ENCODE peak calls at places on chromosomes 4 and X, in five cellular contexts. O is GM13977, J is fibroblast of pulmonary artery, W is lower lobe of right lung, B is astrocyte. K is an unnamed sample.

GRCh38 chr4:81164623-81165416 is 50.2 kb downstream of the PRKG2 start:
- DNase-seq in O (no peak), J (no peak), W (no peak), B (peak; percentile 67), K (peak; percentile 5)

GRCh38 chr4:114694770-114695169 is 96.2 kb downstream of the UGT8 start:
- DNase-seq in O (no peak), B (peak; percentile 3), W (no peak), J (peak; percentile 51), K (no peak)

GRCh38 chrX:131747173-131747572 is 203.3 kb downstream of the OR13H1 start:
- DNase-seq in B (peak; percentile 73), W (no peak), O (peak; percentile 34), J (no peak), K (no peak)

GRCh38 chr4:41236508-41236907 is 20.2 kb upstream of the UCHL1 start:
- DNase-seq in B (no peak), O (no peak), W (no peak), J (no peak), K (no peak)

GRCh38 chrX:122269243-122269781 is 914.8 kb upstream of the GRIA3 start:
- DNase-seq in B (peak; percentile 40), O (no peak), J (peak; percentile 0), W (no peak), K (no peak)

GRCh38 chr4:74618659-74619058 is 173.7 kb downstream of the AREG start:
- DNase-seq in W (no peak), O (no peak), J (peak; percentile 77), B (peak; percentile 68), K (no peak)

GRCh38 chrX:134721766-134722532 is 63.7 kb upstream of the PLAC1 start:
- DNase-seq in W (no peak), J (peak; percentile 48), B (no peak), O (no peak), K (no peak)

GRCh38 chrX:133909888-133910287 is 75.5 kb downstream of the GPC3 start:
- DNase-seq in B (no peak), J (no peak), W (no peak), O (no peak), K (no peak)

GRCh38 chr4:127509155-127509554 is 123.6 kb upstream of the INTU start:
- DNase-seq in O (no peak), J (peak; percentile 8), B (peak; percentile 21), W (no peak), K (no peak)

GRCh38 chr4:39924014-39924413 is 53.7 kb downstream of the PDS5A start:
- DNase-seq in B (no peak), W (no peak), J (no peak), O (no peak), K (no peak)

GRCh38 chrX:108396986-108397385 is 41.2 kb downstream of the COL4A6 start:
- DNase-seq in B (no peak), J (no peak), O (no peak), W (no peak), K (no peak)

GRCh38 chrX:54483946-54484345 is 12.1 kb downstream of the FGD1 start:
- DNase-seq in J (no peak), W (no peak), O (no peak), B (no peak), K (no peak)

GRCh38 chr4:95124906-95125504 is 367.2 kb downstream of the BMPR1B start:
- DNase-seq in B (peak; percentile 47), O (no peak), W (no peak), J (peak; percentile 84), K (peak; percentile 3)
- TF ChIP-seq CTCF in B (peak; percentile 56), O (peak; percentile 24), W (peak; percentile 23), J (peak; percentile 77), K (no peak)

DNA sequence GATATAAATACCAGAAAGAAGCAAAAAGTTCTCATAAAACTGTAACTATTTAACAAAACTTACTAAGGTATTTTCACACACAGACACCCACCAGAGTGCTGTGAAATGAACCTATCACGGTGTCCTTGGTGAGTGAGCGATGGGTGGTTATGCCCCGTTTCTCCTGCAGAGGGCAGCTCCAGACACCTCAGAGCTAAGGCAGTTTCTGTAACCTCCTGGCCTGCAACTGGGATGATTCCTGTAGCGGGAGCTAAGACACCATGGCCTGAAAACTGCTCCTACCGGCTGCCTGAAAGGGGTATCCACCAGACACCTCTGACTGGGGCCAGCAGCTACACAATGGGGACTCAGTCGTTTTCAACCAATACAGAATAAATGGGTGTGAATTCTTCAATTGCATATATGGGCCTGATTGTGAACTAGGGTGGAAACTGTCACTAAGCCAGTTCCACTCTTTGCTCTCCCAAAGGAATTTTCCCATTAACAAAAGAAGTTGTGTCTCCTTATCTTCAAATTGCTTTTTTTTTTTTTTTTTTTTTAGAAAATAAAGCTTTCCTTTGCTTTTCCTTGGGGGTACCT is 2375.8 kb upstream of the TENM3 start:
- DNase-seq in B (peak; percentile 7), O (peak; percentile 45), J (no peak), W (peak; percentile 46), K (peak; percentile 67)
- TF ChIP-seq CTCF in B (peak; percentile 65), O (peak; percentile 90), J (peak; percentile 14), W (peak; percentile 53), K (peak; percentile 54)

DNA sequence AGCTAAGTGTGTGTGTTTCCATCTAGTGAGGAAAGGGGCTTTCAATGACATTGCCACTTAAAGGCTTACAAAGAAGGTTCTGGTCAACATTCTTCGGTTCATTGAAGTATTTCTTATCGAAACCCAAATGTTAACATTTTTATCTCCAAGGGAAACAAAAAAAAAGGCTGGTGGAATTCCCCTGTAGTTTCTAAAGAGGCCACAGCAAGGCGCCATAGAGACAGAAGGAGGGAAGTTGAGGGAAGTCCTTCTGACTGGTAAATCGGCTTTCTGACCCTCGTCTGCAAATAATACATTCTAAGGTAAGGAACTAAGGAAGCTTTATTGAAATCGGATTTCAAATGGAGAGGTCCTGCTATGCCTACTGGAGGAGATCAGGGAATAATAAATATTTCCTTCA is 1.7 kb upstream of the ZFP42 start:
- DNase-seq in J (no peak), W (no peak), B (no peak), O (no peak), K (peak; percentile 1)
- TF ChIP-seq CTCF in J (no peak), W (peak; percentile 20), B (no peak), O (no peak), K (no peak)

GRCh38 chr4:159685406-159686092 is 582.7 kb downstream of the RAPGEF2 start:
- DNase-seq in J (no peak), W (no peak), B (peak; percentile 37), O (no peak), K (no peak)
- TF ChIP-seq CTCF in J (no peak), W (no peak), B (no peak), O (no peak), K (no peak)

DNA sequence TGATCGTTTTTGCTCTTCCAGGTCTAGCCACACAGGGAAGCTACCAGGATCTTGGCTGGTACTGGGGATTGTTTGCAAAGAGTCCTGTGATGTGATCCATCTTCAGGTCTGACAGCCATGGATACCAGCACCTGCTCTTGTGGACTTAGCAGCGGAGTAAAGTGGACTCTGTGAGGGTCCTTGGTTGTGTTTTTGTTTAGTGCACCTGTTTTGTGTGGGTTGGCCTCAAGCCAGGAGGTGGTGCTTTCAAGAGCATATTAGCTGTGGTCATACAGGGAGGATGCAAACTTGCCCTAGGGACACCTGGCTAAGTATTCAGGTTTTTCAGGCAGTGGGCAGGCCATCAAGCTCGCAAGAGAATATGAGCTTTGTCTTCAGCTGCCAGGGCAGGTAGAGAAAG is 293.8 kb downstream of the PCDH18 start:
- DNase-seq in J (no peak), O (no peak), W (no peak), B (no peak), K (no peak)
- TF ChIP-seq CTCF in J (no peak), O (no peak), W (no peak), B (no peak), K (no peak)

DNA sequence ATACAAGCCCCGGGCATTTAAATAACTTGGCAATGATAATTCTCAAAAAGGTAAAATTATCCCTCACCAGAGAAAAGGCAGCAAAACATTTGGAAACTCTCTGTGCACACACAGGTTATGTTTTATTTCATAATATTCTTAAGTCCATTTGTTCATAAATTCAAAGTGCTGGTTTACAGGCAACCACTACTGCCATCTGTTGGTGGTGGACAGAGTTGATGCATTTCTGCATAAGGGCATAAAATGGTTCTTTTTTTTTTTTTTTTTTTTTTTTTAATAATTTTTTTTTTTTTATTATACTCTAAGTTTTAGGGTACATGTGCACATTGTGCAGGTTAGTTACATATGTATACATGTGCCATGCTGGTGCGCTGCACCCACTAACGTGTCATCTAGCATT is 31.5 kb upstream of the IL21 start:
- DNase-seq in J (peak; percentile 87), B (peak; percentile 35), O (peak; percentile 45), W (no peak), K (peak; percentile 77)
- TF ChIP-seq CTCF in J (peak; percentile 72), B (peak; percentile 60), O (peak; percentile 60), W (peak; percentile 48), K (peak; percentile 63)

GRCh38 chr4:145884775-145885174 is 53.8 kb downstream of the ZNF827 start:
- DNase-seq in O (no peak), W (no peak), B (no peak), J (no peak), K (no peak)

GRCh38 chr4:145885666-145886065 is 53.0 kb downstream of the ZNF827 start:
- DNase-seq in J (no peak), O (no peak), B (no peak), W (no peak), K (no peak)

GRCh38 chr4:145888393-145888792 is 50.2 kb downstream of the ZNF827 start:
- DNase-seq in J (no peak), B (no peak), W (no peak), O (no peak), K (no peak)

GRCh38 chr4:145886871-145887240 is 51.8 kb downstream of the ZNF827 start:
- DNase-seq in B (no peak), W (no peak), O (no peak), J (no peak), K (no peak)

GRCh38 chr4:145887241-145887964 is 51.2 kb downstream of the ZNF827 start:
- DNase-seq in O (no peak), J (peak; percentile 81), B (peak; percentile 66), W (no peak), K (no peak)
- TF ChIP-seq CTCF in O (peak; percentile 17), J (no peak), B (no peak), W (no peak), K (no peak)

DNA sequence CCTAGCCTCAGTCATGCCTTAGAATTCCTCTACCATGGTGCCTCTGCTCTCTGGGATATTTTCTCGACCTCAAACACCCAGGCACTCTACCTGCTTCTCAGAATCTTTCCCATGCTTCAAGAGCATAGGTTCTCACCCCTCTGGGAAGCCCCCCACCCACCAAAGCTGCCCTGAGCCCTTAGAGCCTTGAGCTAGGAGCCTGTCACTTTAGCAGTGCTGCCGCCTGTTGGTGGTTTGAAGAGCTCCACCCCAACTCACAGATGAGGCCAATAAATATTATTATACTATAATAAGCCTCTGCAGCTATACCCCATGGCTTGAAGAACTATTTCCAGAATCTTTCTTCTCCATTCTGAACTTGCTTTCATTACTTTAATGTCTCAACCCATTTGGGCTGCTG is 109.7 kb downstream of the RTL5 start:
- DNase-seq in O (peak; percentile 39), J (no peak), W (no peak), B (no peak), K (peak; percentile 33)
- TF ChIP-seq CTCF in O (peak; percentile 52), J (peak; percentile 49), W (peak; percentile 30), B (peak; percentile 22), K (no peak)

K was measured in activated CD8-positive, alpha-beta T cell treated with anti-CD3 and anti-CD28 coated beads for 36 hours.